ENCODE peak calls at places on chromosomes 2 and 18, in ten cellular contexts. K, Q, W, F, Z, D, Y, C, G and L are unnamed samples.

GRCh38 chr18:44423826-44424225 is 256.9 kb upstream of the SETBP1 start:
- DNase-seq in W (no peak), G (no peak), F (no peak), D (no peak), Q (no peak), Z (no peak), K (no peak), Y (no peak), C (no peak), L (no peak)

GRCh38 chr2:212892193-212892592 is 259.2 kb downstream of the IKZF2 start:
- DNase-seq in Z (no peak), C (no peak), K (no peak), W (no peak), Y (no peak), F (peak), D (peak), G (no peak), Q (peak), L (no peak)

GRCh38 chr18:72086421-72086820 is 457.7 kb downstream of the CBLN2 start:
- DNase-seq in C (no peak), K (no peak), W (no peak), D (peak), F (no peak), Y (no peak), G (no peak), Q (peak), Z (no peak), L (no peak)

GRCh38 chr18:7415081-7415894 is 151.8 kb upstream of the PTPRM start:
- DNase-seq in Z (no peak), K (no peak), C (no peak), F (no peak), Y (no peak), G (no peak), D (peak), Q (no peak), W (no peak), L (no peak)

GRCh38 chr2:32838418-32838817 is 108.3 kb upstream of the LTBP1 start:
- DNase-seq in K (no peak), C (no peak), Y (no peak), F (no peak), G (no peak), Q (no peak), D (no peak), W (no peak), Z (no peak), L (no peak)

GRCh38 chr18:74957588-74958224 is 251.2 kb downstream of the PTGR3 start:
- DNase-seq in Z (no peak), D (no peak), F (no peak), K (no peak), Y (no peak), W (no peak), C (no peak), Q (no peak), G (no peak), L (no peak)

GRCh38 chr2:209431701-209432100 is 7.9 kb downstream of the MAP2 start:
- DNase-seq in D (peak), Z (no peak), G (no peak), K (no peak), Y (no peak), C (no peak), F (no peak), Q (peak), W (no peak), L (no peak)

GRCh38 chr2:27057184-27057583 is 5.7 kb downstream of the AGBL5 start:
- DNase-seq in W (no peak), K (no peak), G (no peak), D (no peak), Q (no peak), Y (no peak), C (no peak), Z (no peak), F (no peak), L (no peak)

GRCh38 chr18:2002604-2003003 is 568.7 kb downstream of the METTL4 start:
- DNase-seq in Y (no peak), Z (no peak), W (no peak), D (peak), G (no peak), Q (no peak), F (no peak), C (no peak), K (no peak), L (no peak)

GRCh38 chr2:225317191-225317590 is 82.3 kb upstream of the NYAP2 start:
- DNase-seq in W (no peak), K (no peak), Q (no peak), C (no peak), G (no peak), D (no peak), Y (no peak), Z (no peak), F (no peak), L (no peak)

GRCh38 chr18:32899819-32900218 is 127.0 kb upstream of the KLHL14 start:
- DNase-seq in K (no peak), Y (no peak), G (no peak), W (no peak), Z (no peak), Q (peak), C (no peak), D (no peak), F (no peak), L (no peak)

GRCh38 chr18:25650201-25650941 is 298.4 kb upstream of the ZNF521 start:
- DNase-seq in F (peak), K (no peak), Z (no peak), W (no peak), C (no peak), D (peak), Q (no peak), Y (no peak), G (no peak), L (no peak)

GRCh38 chr18:79797518-79798345 is at the start of gene KCNG2:
- DNase-seq in Z (no peak), Q (no peak), K (no peak), D (peak), F (no peak), G (no peak), W (no peak), Y (peak), C (no peak), L (no peak)

GRCh38 chr2:10286216-10287037 is 16.3 kb upstream of the HPCAL1 start:
- DNase-seq in C (no peak), F (no peak), D (no peak), Q (peak), Z (no peak), K (no peak), G (no peak), W (peak), Y (peak), L (no peak)

GRCh38 chr2:140027320-140027719 is 1247.1 kb upstream of the NXPH2 start:
- DNase-seq in Q (peak), Y (no peak), D (no peak), W (no peak), F (no peak), G (no peak), K (no peak), Z (no peak), C (no peak), L (no peak)

GRCh38 chr2:175156534-175156933 is 11.5 kb downstream of the ATF2 start:
- DNase-seq in Z (no peak), D (no peak), K (no peak), G (no peak), W (no peak), Y (no peak), F (no peak), Q (no peak), C (no peak), L (no peak)

GRCh38 chr2:42103829-42104228 is 56.0 kb downstream of the PKDCC start:
- DNase-seq in C (no peak), W (no peak), F (no peak), D (no peak), K (no peak), Y (no peak), Z (no peak), G (no peak), Q (no peak), L (no peak)

GRCh38 chr18:38545071-38545470 is 979.5 kb upstream of the CELF4 start:
- DNase-seq in Z (no peak), K (no peak), Q (peak), C (no peak), D (peak), W (no peak), F (no peak), G (no peak), Y (no peak), L (no peak)

GRCh38 chr2:192645811-192646598 is 451.3 kb upstream of the TMEFF2 start:
- DNase-seq in F (no peak), K (no peak), W (no peak), Q (no peak), C (no peak), D (no peak), Z (no peak), G (no peak), Y (no peak), L (no peak)

GRCh38 chr2:219277703-219278654 is 1.2 kb upstream of the DNAJB2 start:
- DNase-seq in W (peak), Y (peak), K (peak), D (peak), Q (peak), F (peak), Z (peak), G (peak), C (peak), L (no peak)

GRCh38 chr2:39568561-39569006 is 97.1 kb upstream of the TMEM178A start:
- DNase-seq in Y (no peak), D (peak), G (no peak), F (peak), C (no peak), K (no peak), Z (no peak), W (no peak), Q (peak), L (no peak)

GRCh38 chr2:59888015-59888414 is 665.4 kb downstream of the BCL11A start:
- DNase-seq in W (no peak), G (no peak), K (no peak), D (no peak), C (no peak), F (no peak), Y (no peak), Q (no peak), Z (no peak), L (no peak)

GRCh38 chr2:162524192-162524591 is 180.3 kb downstream of the GCA start:
- DNase-seq in W (peak), Q (peak), G (no peak), Z (no peak), C (no peak), F (no peak), D (no peak), Y (no peak), K (no peak), L (no peak)

GRCh38 chr2:238286551-238286950 is 1.9 kb downstream of the PER2 start:
- DNase-seq in D (peak), C (peak), Q (peak), W (peak), Z (peak), Y (no peak), F (peak), G (peak), K (peak), L (no peak)

GRCh38 chr18:76875390-76876330 is 53.3 kb downstream of the ZNF236 start:
- DNase-seq in F (no peak), Y (no peak), D (peak), G (no peak), Z (no peak), Q (peak), K (no peak), W (peak), C (no peak), L (no peak)

GRCh38 chr18:49580279-49580678 is 18.4 kb downstream of the LIPG start:
- DNase-seq in C (no peak), Z (no peak), K (no peak), Y (no peak), W (no peak), F (no peak), G (no peak), Q (no peak), D (no peak), L (no peak)

GRCh38 chr2:199704358-199705238 is 146.4 kb downstream of the FTCDNL1 start:
- DNase-seq in Q (peak), Z (no peak), G (no peak), Y (no peak), F (no peak), C (no peak), W (peak), D (peak), K (no peak), L (no peak)

GRCh38 chr2:6820236-6820635 is 45.5 kb downstream of the CMPK2 start:
- DNase-seq in Q (no peak), C (no peak), G (no peak), K (no peak), Y (no peak), W (no peak), Z (no peak), F (no peak), D (no peak), L (no peak)

DNA sequence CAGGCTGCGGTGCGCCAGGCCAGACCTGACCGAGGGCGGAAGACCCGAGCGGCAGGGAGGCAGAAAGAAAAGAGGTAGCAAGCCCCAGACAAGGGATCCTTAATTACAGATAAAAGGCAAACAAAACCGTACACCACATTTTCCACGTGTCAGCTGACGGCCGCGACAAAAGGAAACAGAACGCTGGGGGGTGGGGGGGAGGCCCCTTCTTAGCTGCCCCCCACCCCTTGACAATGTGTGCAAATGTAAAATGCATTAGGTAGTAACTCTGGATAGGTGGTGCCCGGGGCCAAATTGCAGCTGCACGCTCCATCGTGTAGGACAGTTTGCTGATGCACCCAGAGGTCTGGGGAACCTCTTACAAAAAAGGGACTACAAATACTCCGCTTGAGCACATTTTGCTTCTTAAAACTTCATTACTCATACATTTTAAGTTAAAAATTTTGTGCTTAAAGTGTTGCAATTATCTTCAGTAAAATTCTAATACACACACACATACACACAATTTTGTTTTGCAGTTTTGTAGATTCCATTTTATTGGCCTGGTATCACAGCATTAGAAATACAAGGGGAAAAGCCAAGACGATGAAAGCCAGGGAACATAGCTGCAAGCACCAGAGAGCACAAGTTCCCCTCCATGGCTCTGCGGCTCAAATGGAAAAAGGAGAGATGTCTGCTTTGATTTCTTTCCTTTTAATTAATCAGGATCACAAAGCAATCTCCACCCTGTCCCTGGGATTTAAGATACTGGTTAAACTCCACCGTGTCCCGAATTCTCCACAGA is 582.2 kb downstream of the ZEB2 start:
- DNase-seq in D (peak), Q (no peak), F (no peak), C (no peak), W (no peak), G (peak), K (no peak), Y (no peak), Z (no peak), L (no peak)
- H3K27ac ChIP-seq in D (no peak), Q (no peak), F (no peak), C (peak), W (peak), G (peak), K (peak), Y (peak), Z (peak), L (peak)

DNA sequence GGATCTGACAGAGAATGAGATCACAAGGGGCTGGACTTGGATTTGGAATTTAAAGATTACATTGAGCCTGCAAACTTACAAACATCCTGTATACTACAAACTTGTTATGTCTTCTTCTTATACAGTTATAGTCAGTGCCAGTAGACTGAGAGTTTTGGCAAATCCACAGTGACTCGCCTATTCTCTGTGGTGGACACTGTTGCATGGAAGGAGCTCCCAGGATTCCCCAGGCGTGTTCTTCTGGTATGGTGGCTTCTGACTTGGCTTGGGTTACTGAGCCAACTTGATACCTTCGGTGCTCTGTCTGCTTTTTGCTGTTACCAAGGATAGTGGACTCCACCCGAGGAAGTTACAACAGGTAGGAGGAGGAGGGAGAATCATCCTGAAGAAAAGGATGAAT is 163.4 kb upstream of the SERPINE2 start:
- DNase-seq in Y (no peak), D (no peak), W (no peak), C (no peak), K (no peak), F (no peak), G (no peak), Z (no peak), Q (no peak), L (no peak)
- H3K27ac ChIP-seq in Y (no peak), D (no peak), W (no peak), C (no peak), K (no peak), F (no peak), G (no peak), Z (no peak), Q (no peak), L (no peak)

DNA sequence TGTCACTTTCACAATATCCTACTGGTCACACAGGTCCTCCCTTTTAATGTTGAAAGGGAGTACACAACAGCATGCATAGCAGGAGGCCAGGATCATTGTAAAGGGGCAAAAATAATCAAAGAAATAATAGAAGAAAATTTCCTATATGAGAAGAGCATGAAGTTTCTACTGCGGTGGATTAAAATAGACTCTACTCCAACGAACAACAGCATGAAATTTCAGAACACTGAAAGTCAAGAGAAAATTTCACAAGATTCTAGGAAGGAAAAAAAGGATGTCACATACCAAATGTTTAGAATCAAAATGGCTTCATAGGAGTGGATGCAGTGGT is 72.1 kb upstream of the EPAS1 start:
- DNase-seq in W (no peak), C (no peak), K (no peak), Z (no peak), Q (no peak), Y (no peak), F (no peak), G (no peak), D (no peak), L (no peak)
- H3K27ac ChIP-seq in W (peak), C (no peak), K (peak), Z (no peak), Q (peak), Y (peak), F (peak), G (no peak), D (no peak), L (peak)

DNA sequence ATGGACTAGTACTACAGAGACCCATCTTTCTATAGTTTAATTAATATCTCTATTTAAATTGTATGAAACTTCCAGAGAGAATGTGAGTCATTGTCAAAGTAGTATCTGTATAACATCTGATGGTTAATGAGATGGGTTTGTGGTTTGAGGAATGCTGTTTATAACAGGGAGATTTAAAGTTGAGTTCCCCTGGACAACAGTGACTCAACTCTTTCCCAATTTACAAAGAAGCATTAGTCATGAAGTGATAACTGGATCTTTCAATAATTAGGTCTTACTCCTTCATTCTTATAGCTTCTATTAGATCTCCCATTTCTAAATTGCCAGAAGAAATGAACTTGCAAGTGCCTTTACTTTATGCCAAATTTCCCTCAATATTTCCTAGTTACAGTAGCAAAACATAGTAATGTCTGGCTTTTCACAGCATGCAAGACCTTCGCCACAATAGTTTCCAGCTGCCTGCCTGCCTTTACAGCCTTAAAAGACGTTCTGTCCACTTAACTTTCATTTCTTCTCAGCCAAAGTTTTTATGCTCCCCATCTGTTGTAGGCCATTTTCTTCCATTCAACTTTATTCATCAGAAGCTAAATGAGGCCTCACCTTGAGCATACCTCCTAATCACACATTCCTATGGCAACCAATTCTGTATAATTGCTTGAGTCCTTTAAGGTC is 47.7 kb upstream of the WDR75 start:
- DNase-seq in F (peak), K (no peak), C (no peak), Z (no peak), Y (no peak), G (no peak), W (no peak), D (peak), Q (peak), L (no peak)
- H3K27ac ChIP-seq in F (peak), K (no peak), C (no peak), Z (no peak), Y (peak), G (no peak), W (no peak), D (no peak), Q (peak), L (peak)